ENCODE peak calls at places on chromosomes 3 and 15, in five cellular contexts. P, O, C, M and X are unnamed samples.

GRCh38 chr3:161212892-161213291 is 8.2 kb upstream of the NMD3 start:
- DNase-seq in P (no peak), O (no peak), C (peak), M (no peak), X (peak)

GRCh38 chr3:126358038-126358815 is 1.0 kb upstream of the KLF15 start:
- DNase-seq in P (no peak), O (no peak), C (no peak), M (no peak), X (no peak)

GRCh38 chr3:16305121-16305541 is 40.1 kb downstream of the OXNAD1 start:
- DNase-seq in P (no peak), O (no peak), C (no peak), M (no peak), X (no peak)

GRCh38 chr3:197445886-197446631 is 109.7 kb downstream of the BDH1 start:
- DNase-seq in P (no peak), O (no peak), C (no peak), M (no peak), X (no peak)

GRCh38 chr3:128367726-128368125 is 99.0 kb downstream of the DNAJB8 start:
- DNase-seq in P (no peak), O (no peak), C (no peak), M (no peak), X (no peak)

GRCh38 chr3:116517308-116517707 is 72.0 kb upstream of the LSAMP start:
- DNase-seq in P (no peak), O (no peak), C (no peak), M (no peak), X (peak)

GRCh38 chr3:129605593-129606521 is 619 bp downstream of the PLXND1 start:
- DNase-seq in P (peak), O (peak), C (no peak), M (peak), X (peak)

GRCh38 chr3:111151438-111151837 is 79.8 kb downstream of the NECTIN3 start:
- DNase-seq in P (no peak), O (no peak), C (no peak), M (peak), X (peak)

GRCh38 chr3:126715432-126715831 is 11.4 kb downstream of the CHCHD6 start:
- DNase-seq in P (no peak), O (no peak), C (no peak), M (no peak), X (no peak)

GRCh38 chr15:39979606-39980005 is 45.7 kb downstream of the EIF2AK4 start:
- DNase-seq in P (no peak), O (no peak), C (no peak), M (no peak), X (peak)

GRCh38 chr15:89385596-89386242 is 51.1 kb upstream of the POLG start:
- DNase-seq in P (no peak), O (no peak), C (no peak), M (no peak), X (no peak)

GRCh38 chr3:20007960-20008359 is 4.1 kb downstream of the PP2D1 start:
- DNase-seq in P (no peak), O (no peak), C (no peak), M (no peak), X (no peak)